ENCODE peak calls at places on chromosome 14, in nine cellular contexts. One of them, this sample, is unnamed. For H3K9me3, the result is how much of the 10 kb centered on the place peaks cover.

GRCh38 chr14:90087433-90087832 is 25.6 kb downstream of the KCNK13 start:
- DNase-seq in left lung: peak
- DNase-seq in right cardiac atrium: peak
- DNase-seq in heart right ventricle: peak
- DNase-seq in PC-3: peak
- DNase-seq in endodermal cell: no peak
- DNase-seq in heart left ventricle: peak
- DNase-seq in WERI-Rb-1: no peak
- DNase-seq in right atrium auricular region: peak
- DNase-seq in this sample: peak

GRCh38 chr14:79549515-79549914 is 661.8 kb downstream of the DIO2 start:
- DNase-seq in endodermal cell: no peak
- DNase-seq in left lung: no peak
- DNase-seq in heart right ventricle: no peak
- DNase-seq in right cardiac atrium: no peak
- DNase-seq in PC-3: no peak
- DNase-seq in WERI-Rb-1: no peak
- DNase-seq in heart left ventricle: peak
- DNase-seq in right atrium auricular region: no peak
- DNase-seq in this sample: no peak

GRCh38 chr14:59870277-59871165 is at the start of gene RTN1:
- DNase-seq in heart right ventricle: peak
- DNase-seq in right atrium auricular region: no peak
- DNase-seq in left lung: peak
- DNase-seq in PC-3: peak
- DNase-seq in right cardiac atrium: peak
- DNase-seq in WERI-Rb-1: peak
- DNase-seq in endodermal cell: peak
- DNase-seq in heart left ventricle: peak
- DNase-seq in this sample: peak

GRCh38 chr14:22071001-22071400 is 397.4 kb upstream of the OR4E1 start:
- DNase-seq in WERI-Rb-1: no peak
- DNase-seq in left lung: no peak
- DNase-seq in right atrium auricular region: no peak
- DNase-seq in heart left ventricle: no peak
- DNase-seq in PC-3: no peak
- DNase-seq in heart right ventricle: no peak
- DNase-seq in right cardiac atrium: peak
- DNase-seq in endodermal cell: no peak
- DNase-seq in this sample: no peak

GRCh38 chr14:100914597-100915021 is 11.1 kb upstream of the RTL1 start:
- DNase-seq in left lung: no peak
- DNase-seq in WERI-Rb-1: no peak
- DNase-seq in heart left ventricle: no peak
- DNase-seq in endodermal cell: no peak
- DNase-seq in heart right ventricle: no peak
- DNase-seq in PC-3: peak
- DNase-seq in right atrium auricular region: no peak
- DNase-seq in right cardiac atrium: no peak
- DNase-seq in this sample: no peak

GRCh38 chr14:61802010-61802621 is 39.9 kb downstream of the SNAPC1 start:
- DNase-seq in right atrium auricular region: no peak
- DNase-seq in WERI-Rb-1: no peak
- DNase-seq in endodermal cell: no peak
- DNase-seq in heart left ventricle: no peak
- DNase-seq in heart right ventricle: no peak
- DNase-seq in PC-3: no peak
- DNase-seq in right cardiac atrium: no peak
- DNase-seq in left lung: no peak
- DNase-seq in this sample: no peak

GRCh38 chr14:98210045-98210678 is 1061.8 kb downstream of the BCL11B start:
- DNase-seq in heart left ventricle: no peak
- DNase-seq in endodermal cell: peak
- DNase-seq in WERI-Rb-1: no peak
- DNase-seq in left lung: no peak
- DNase-seq in PC-3: no peak
- DNase-seq in right atrium auricular region: no peak
- DNase-seq in right cardiac atrium: no peak
- DNase-seq in heart right ventricle: no peak
- DNase-seq in this sample: peak

GRCh38 chr14:103220134-103220981 is 97.1 kb downstream of the TNFAIP2 start:
- DNase-seq in WERI-Rb-1: no peak
- DNase-seq in right atrium auricular region: no peak
- DNase-seq in PC-3: no peak
- DNase-seq in right cardiac atrium: peak
- DNase-seq in endodermal cell: peak
- DNase-seq in heart left ventricle: no peak
- DNase-seq in left lung: no peak
- DNase-seq in heart right ventricle: no peak
- DNase-seq in this sample: peak

GRCh38 chr14:102209224-102209966 is 69.7 kb downstream of the WDR20 start:
- DNase-seq in left lung: no peak
- DNase-seq in heart left ventricle: peak
- DNase-seq in PC-3: peak
- DNase-seq in right atrium auricular region: no peak
- DNase-seq in right cardiac atrium: peak
- DNase-seq in heart right ventricle: no peak
- DNase-seq in WERI-Rb-1: no peak
- DNase-seq in endodermal cell: peak
- DNase-seq in this sample: peak

GRCh38 chr14:63174760-63175191 is 29.5 kb upstream of the RHOJ start:
- DNase-seq in right cardiac atrium: no peak
- DNase-seq in PC-3: peak
- DNase-seq in right atrium auricular region: no peak
- DNase-seq in endodermal cell: no peak
- DNase-seq in heart left ventricle: no peak
- DNase-seq in WERI-Rb-1: peak
- DNase-seq in heart right ventricle: peak
- DNase-seq in left lung: no peak
- DNase-seq in this sample: no peak

GRCh38 chr14:39988939-39989338 is 556.7 kb upstream of the FBXO33 start:
- DNase-seq in right cardiac atrium: no peak
- DNase-seq in WERI-Rb-1: no peak
- DNase-seq in endodermal cell: no peak
- DNase-seq in PC-3: peak
- DNase-seq in heart left ventricle: no peak
- DNase-seq in heart right ventricle: no peak
- DNase-seq in right atrium auricular region: no peak
- DNase-seq in left lung: no peak
- DNase-seq in this sample: no peak

GRCh38 chr14:43988989-43989388 is 518.1 kb downstream of the FSCB start:
- DNase-seq in right cardiac atrium: no peak
- DNase-seq in WERI-Rb-1: no peak
- DNase-seq in PC-3: no peak
- DNase-seq in left lung: no peak
- DNase-seq in heart left ventricle: no peak
- DNase-seq in heart right ventricle: no peak
- DNase-seq in right atrium auricular region: no peak
- DNase-seq in endodermal cell: no peak
- DNase-seq in this sample: no peak

GRCh38 chr14:101193845-101194355 is 290.4 kb upstream of the RTL1 start:
- DNase-seq in endodermal cell: no peak
- DNase-seq in heart left ventricle: no peak
- DNase-seq in left lung: peak
- DNase-seq in WERI-Rb-1: no peak
- DNase-seq in right atrium auricular region: no peak
- DNase-seq in PC-3: no peak
- DNase-seq in heart right ventricle: no peak
- DNase-seq in right cardiac atrium: no peak
- DNase-seq in this sample: no peak

GRCh38 chr14:88232783-88233182 is 90.3 kb downstream of the KCNK10 start:
- DNase-seq in heart left ventricle: no peak
- DNase-seq in left lung: no peak
- DNase-seq in right atrium auricular region: no peak
- DNase-seq in WERI-Rb-1: peak
- DNase-seq in heart right ventricle: no peak
- DNase-seq in endodermal cell: no peak
- DNase-seq in right cardiac atrium: no peak
- DNase-seq in PC-3: no peak
- DNase-seq in this sample: no peak

GRCh38 chr14:67641480-67641879 is 21.8 kb downstream of the ARG2 start:
- DNase-seq in heart right ventricle: no peak
- DNase-seq in heart left ventricle: no peak
- DNase-seq in left lung: no peak
- DNase-seq in WERI-Rb-1: no peak
- DNase-seq in right cardiac atrium: no peak
- DNase-seq in endodermal cell: no peak
- DNase-seq in PC-3: no peak
- DNase-seq in right atrium auricular region: no peak
- DNase-seq in this sample: no peak

GRCh38 chr14:68794856-68795601 is 2.2 kb upstream of the ZFP36L1 start:
- DNase-seq in endodermal cell: peak
- DNase-seq in right atrium auricular region: peak
- DNase-seq in PC-3: peak
- DNase-seq in left lung: no peak
- DNase-seq in heart right ventricle: peak
- DNase-seq in WERI-Rb-1: no peak
- DNase-seq in right cardiac atrium: peak
- DNase-seq in heart left ventricle: peak
- DNase-seq in this sample: peak

GRCh38 chr14:49727171-49727570 is 34.3 kb downstream of the KLHDC1 start:
- DNase-seq in PC-3: no peak
- DNase-seq in right cardiac atrium: no peak
- DNase-seq in heart left ventricle: no peak
- DNase-seq in endodermal cell: no peak
- DNase-seq in heart right ventricle: no peak
- DNase-seq in right atrium auricular region: no peak
- DNase-seq in WERI-Rb-1: no peak
- DNase-seq in left lung: no peak
- DNase-seq in this sample: no peak
- H3K9me3 ChIP-seq in PC-3: under half
- H3K9me3 ChIP-seq in right cardiac atrium: under half
- H3K9me3 ChIP-seq in heart left ventricle: under half
- H3K9me3 ChIP-seq in endodermal cell: under half
- H3K9me3 ChIP-seq in heart right ventricle: under half
- H3K9me3 ChIP-seq in right atrium auricular region: under half
- H3K9me3 ChIP-seq in WERI-Rb-1: under half
- H3K9me3 ChIP-seq in left lung: under half
- H3K9me3 ChIP-seq in this sample: under half

GRCh38 chr14:104303705-104304425 is 165.5 kb downstream of the KIF26A start:
- DNase-seq in PC-3: no peak
- DNase-seq in endodermal cell: no peak
- DNase-seq in heart left ventricle: no peak
- DNase-seq in right cardiac atrium: peak
- DNase-seq in left lung: no peak
- DNase-seq in WERI-Rb-1: no peak
- DNase-seq in right atrium auricular region: no peak
- DNase-seq in heart right ventricle: no peak
- DNase-seq in this sample: no peak

GRCh38 chr14:104305511-104306449 is 167.4 kb downstream of the KIF26A start:
- DNase-seq in WERI-Rb-1: no peak
- DNase-seq in PC-3: no peak
- DNase-seq in heart right ventricle: no peak
- DNase-seq in endodermal cell: no peak
- DNase-seq in right atrium auricular region: no peak
- DNase-seq in right cardiac atrium: peak
- DNase-seq in heart left ventricle: peak
- DNase-seq in left lung: no peak
- DNase-seq in this sample: no peak

GRCh38 chr14:104306450-104307040 is 168.2 kb downstream of the KIF26A start:
- DNase-seq in endodermal cell: no peak
- DNase-seq in right atrium auricular region: no peak
- DNase-seq in left lung: no peak
- DNase-seq in PC-3: no peak
- DNase-seq in heart left ventricle: no peak
- DNase-seq in heart right ventricle: no peak
- DNase-seq in WERI-Rb-1: no peak
- DNase-seq in right cardiac atrium: peak
- DNase-seq in this sample: no peak

GRCh38 chr14:104302794-104303405 is 164.5 kb downstream of the KIF26A start:
- DNase-seq in PC-3: no peak
- DNase-seq in WERI-Rb-1: no peak
- DNase-seq in heart right ventricle: no peak
- DNase-seq in right atrium auricular region: no peak
- DNase-seq in endodermal cell: no peak
- DNase-seq in left lung: no peak
- DNase-seq in right cardiac atrium: peak
- DNase-seq in heart left ventricle: no peak
- DNase-seq in this sample: no peak

GRCh38 chr14:104304451-104305351 is 166.3 kb downstream of the KIF26A start:
- DNase-seq in endodermal cell: no peak
- DNase-seq in heart left ventricle: no peak
- DNase-seq in right atrium auricular region: peak
- DNase-seq in PC-3: no peak
- DNase-seq in left lung: no peak
- DNase-seq in heart right ventricle: no peak
- DNase-seq in right cardiac atrium: peak
- DNase-seq in WERI-Rb-1: no peak
- DNase-seq in this sample: no peak
- H3K9me3 ChIP-seq in endodermal cell: under half
- H3K9me3 ChIP-seq in heart left ventricle: under half
- H3K9me3 ChIP-seq in right atrium auricular region: under half
- H3K9me3 ChIP-seq in PC-3: under half
- H3K9me3 ChIP-seq in left lung: under half
- H3K9me3 ChIP-seq in heart right ventricle: under half
- H3K9me3 ChIP-seq in right cardiac atrium: under half
- H3K9me3 ChIP-seq in WERI-Rb-1: under half
- H3K9me3 ChIP-seq in this sample: under half

DNA sequence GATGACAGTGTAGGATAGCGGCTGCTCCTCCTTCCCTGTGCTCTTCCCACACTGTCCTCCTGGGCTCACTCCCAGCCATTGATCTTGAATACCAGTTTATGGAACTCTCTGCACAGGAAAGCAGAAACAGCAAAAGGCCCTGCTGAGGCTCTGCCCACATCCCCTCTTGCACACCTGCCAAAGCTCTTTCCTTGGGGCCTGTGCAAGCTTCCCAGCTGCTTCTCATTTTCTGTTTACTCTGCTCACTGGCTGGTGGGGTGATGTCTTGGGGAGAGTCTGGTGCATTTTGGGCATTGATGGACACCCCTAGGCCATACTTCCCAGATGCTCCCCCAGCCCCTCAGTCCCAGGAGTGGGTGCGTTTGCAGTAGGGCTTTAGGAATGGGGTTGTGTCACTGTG is 361.8 kb downstream of the TMEM121 start:
- DNase-seq in WERI-Rb-1: no peak
- DNase-seq in right atrium auricular region: no peak
- DNase-seq in right cardiac atrium: peak
- DNase-seq in heart left ventricle: no peak
- DNase-seq in endodermal cell: peak
- DNase-seq in left lung: peak
- DNase-seq in heart right ventricle: no peak
- DNase-seq in PC-3: no peak
- DNase-seq in this sample: no peak
- H3K9me3 ChIP-seq in WERI-Rb-1: under half
- H3K9me3 ChIP-seq in right atrium auricular region: under half
- H3K9me3 ChIP-seq in right cardiac atrium: under half
- H3K9me3 ChIP-seq in heart left ventricle: under half
- H3K9me3 ChIP-seq in endodermal cell: under half
- H3K9me3 ChIP-seq in left lung: under half
- H3K9me3 ChIP-seq in heart right ventricle: under half
- H3K9me3 ChIP-seq in PC-3: under half
- H3K9me3 ChIP-seq in this sample: under half

DNA sequence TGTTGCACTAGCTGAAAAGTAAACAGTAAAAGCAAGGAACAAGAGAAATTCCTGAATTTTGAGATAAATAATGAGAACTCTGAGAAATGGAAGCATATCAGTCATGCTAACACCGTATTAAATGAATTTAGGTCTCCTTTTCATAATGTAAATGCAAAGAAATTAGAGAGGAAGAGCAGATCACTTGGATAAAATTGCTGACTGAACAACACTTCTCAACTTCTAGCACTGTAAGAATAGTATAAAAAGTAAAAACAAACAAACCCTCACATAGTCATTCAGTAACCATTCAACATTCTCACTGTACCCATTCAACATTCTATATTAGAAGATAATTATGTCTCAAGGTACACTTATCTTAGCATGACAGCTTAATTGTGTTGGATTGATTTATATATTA is 217.3 kb upstream of the LRFN5 start:
- DNase-seq in WERI-Rb-1: no peak
- DNase-seq in heart right ventricle: no peak
- DNase-seq in right cardiac atrium: no peak
- DNase-seq in PC-3: no peak
- DNase-seq in left lung: no peak
- DNase-seq in right atrium auricular region: no peak
- DNase-seq in endodermal cell: no peak
- DNase-seq in heart left ventricle: no peak
- DNase-seq in this sample: no peak
- H3K9me3 ChIP-seq in WERI-Rb-1: under half
- H3K9me3 ChIP-seq in heart right ventricle: under half
- H3K9me3 ChIP-seq in right cardiac atrium: under half
- H3K9me3 ChIP-seq in PC-3: under half
- H3K9me3 ChIP-seq in left lung: under half
- H3K9me3 ChIP-seq in right atrium auricular region: under half
- H3K9me3 ChIP-seq in endodermal cell: under half
- H3K9me3 ChIP-seq in heart left ventricle: under half
- H3K9me3 ChIP-seq in this sample: under half

This sample was measured in thyroid gland.